ENCODE peak calls at places on chromosomes 6 and 20, in six cellular contexts. L is NCI-H2081, Z is nucleus accumbens, R is NCI-H510A treated with DMSO at 0.1 percent for 48 hours, D is SW 1271, J is HEK293T. C is an unnamed sample.

GRCh38 chr6:154258064-154258757 is 98.4 kb downstream of the IPCEF1 start:
- DNase-seq in R (no peak), L (no peak), Z (no peak), D (no peak), J (no peak), C (no peak)

GRCh38 chr20:31593221-31594001 is 11.7 kb upstream of the ID1 start:
- DNase-seq in Z (no peak), R (no peak), L (no peak), D (peak), J (no peak), C (peak)

GRCh38 chr20:64167676-64168075 is 3.4 kb downstream of the MYT1 start:
- DNase-seq in R (no peak), Z (no peak), J (no peak), L (no peak), D (no peak), C (no peak)

GRCh38 chr20:1718604-1719384 is 61.2 kb upstream of the SIRPG start:
- DNase-seq in J (no peak), L (no peak), Z (no peak), D (no peak), R (no peak), C (no peak)

GRCh38 chr20:16236589-16237241 is 336.5 kb downstream of the KIF16B start:
- DNase-seq in J (no peak), D (no peak), L (no peak), Z (no peak), R (no peak), C (no peak)

GRCh38 chr20:44624152-44624551 is 27.3 kb downstream of the ADA start:
- DNase-seq in J (no peak), R (no peak), Z (no peak), D (no peak), L (no peak), C (no peak)

GRCh38 chr6:15922510-15923307 is 206.2 kb upstream of the MYLIP start:
- DNase-seq in Z (no peak), D (no peak), L (no peak), J (no peak), R (no peak), C (no peak)

GRCh38 chr20:13838664-13839063 is 53.8 kb downstream of the NDUFAF5 start:
- DNase-seq in R (no peak), Z (no peak), D (no peak), L (no peak), J (no peak), C (no peak)

GRCh38 chr6:148064406-148065134 is 278.1 kb upstream of the SASH1 start:
- DNase-seq in Z (no peak), R (no peak), J (no peak), D (no peak), L (no peak), C (no peak)

GRCh38 chr6:27157461-27158315 is 89.8 kb upstream of the PRSS16 start:
- DNase-seq in R (peak), Z (no peak), L (peak), J (peak), D (peak), C (peak)

GRCh38 chr20:38875170-38875993 is 50.8 kb upstream of the FAM83D start:
- DNase-seq in Z (no peak), R (no peak), J (no peak), L (no peak), D (no peak), C (no peak)

GRCh38 chr6:14121936-14122344 is 4.4 kb downstream of the CD83 start:
- DNase-seq in J (no peak), L (no peak), R (no peak), Z (no peak), D (no peak), C (no peak)

GRCh38 chr20:16898433-16898832 is 150.3 kb downstream of the OTOR start:
- DNase-seq in R (no peak), L (no peak), D (no peak), J (no peak), Z (no peak), C (no peak)

GRCh38 chr20:35306931-35307517 is 14.8 kb upstream of the FAM83C start:
- DNase-seq in L (peak), J (peak), Z (no peak), D (peak), R (peak), C (no peak)

GRCh38 chr6:131729550-131729949 is 18.7 kb upstream of the CTAGE9 start:
- DNase-seq in D (no peak), L (no peak), J (no peak), Z (no peak), R (no peak), C (no peak)